ENCODE peak calls at places on chromosomes 6 and 20, in five cellular contexts. R, K, F, V and C are unnamed samples.

GRCh38 chr20:47111576-47111975 is 216.9 kb downstream of the EYA2 start:
- DNase-seq in F (no peak), K (no peak), V (no peak), R (no peak), C (no peak)

GRCh38 chr6:101961357-101961756 is 567.8 kb downstream of the GRIK2 start:
- DNase-seq in K (no peak), R (no peak), V (no peak), F (no peak), C (no peak)

GRCh38 chr6:13428528-13429405 is 58.6 kb downstream of the GFOD1 start:
- DNase-seq in R (no peak), K (no peak), V (peak; percentile 37), F (no peak), C (no peak)

GRCh38 chr6:27651371-27651732 is 178.4 kb upstream of the ZNF184 start:
- DNase-seq in K (no peak), F (no peak), V (no peak), R (no peak), C (no peak)

GRCh38 chr20:3163099-3164042 is 3.7 kb upstream of the FASTKD5 start:
- DNase-seq in R (no peak), F (no peak), K (no peak), V (no peak), C (no peak)

GRCh38 chr6:2899596-2899995 is 3.5 kb downstream of the SERPINB9 start:
- DNase-seq in R (no peak), K (no peak), F (no peak), V (no peak), C (no peak)

GRCh38 chr6:3746119-3746691 is 5.3 kb downstream of the PXDC1 start:
- DNase-seq in R (no peak), F (no peak), K (no peak), V (peak; percentile 74), C (no peak)

GRCh38 chr6:167764215-167764614 is 62.5 kb upstream of the AFDN start:
- DNase-seq in F (no peak), R (no peak), V (no peak), K (no peak), C (no peak)

GRCh38 chr6:11200356-11200755 is 32.1 kb downstream of the NEDD9 start:
- DNase-seq in V (no peak), K (no peak), F (peak; percentile 33), R (no peak), C (no peak)

GRCh38 chr6:37784585-37784967 is 35.0 kb upstream of the ZFAND3 start:
- DNase-seq in K (peak; percentile 27), R (no peak), V (no peak), F (no peak), C (peak; percentile 24)

GRCh38 chr20:15863735-15864134 is 709.5 kb downstream of the KIF16B start:
- DNase-seq in F (no peak), R (no peak), K (no peak), V (no peak), C (no peak)

GRCh38 chr6:91664327-91664959 is 1077.6 kb upstream of the MAP3K7 start:
- DNase-seq in R (no peak), V (no peak), K (no peak), F (no peak), C (no peak)

GRCh38 chr6:128339635-128340436 is 180.6 kb downstream of the PTPRK start:
- DNase-seq in K (no peak), V (no peak), R (no peak), F (no peak), C (no peak)

GRCh38 chr6:40999498-41000070 is 39.4 kb downstream of the UNC5CL start:
- DNase-seq in K (peak; percentile 75), F (peak; percentile 13), R (peak; percentile 44), V (no peak), C (peak; percentile 74)

GRCh38 chr6:33837971-33838665 is 34.3 kb upstream of the MLN start:
- DNase-seq in K (peak; percentile 41), V (no peak), R (no peak), F (peak; percentile 71), C (peak; percentile 47)

GRCh38 chr6:100664274-100665040 is 199.7 kb upstream of the SIM1 start:
- DNase-seq in R (peak; percentile 40), V (no peak), F (peak; percentile 26), K (no peak), C (peak; percentile 63)

GRCh38 chr6:142013875-142014495 is 118.7 kb upstream of the GJE1 start:
- DNase-seq in F (no peak), V (no peak), K (no peak), R (peak; percentile 31), C (no peak)

GRCh38 chr6:113630738-113631535 is 226.2 kb upstream of the MARCKS start:
- DNase-seq in V (peak; percentile 59), F (peak; percentile 22), R (peak; percentile 77), K (no peak), C (peak; percentile 43)

GRCh38 chr6:93568169-93568568 is 148.8 kb upstream of the EPHA7 start:
- DNase-seq in K (no peak), R (no peak), F (no peak), V (no peak), C (no peak)

GRCh38 chr6:1263039-1263849 is 48.7 kb upstream of the FOXQ1 start:
- DNase-seq in V (no peak), R (no peak), F (peak; percentile 1), K (no peak), C (no peak)

GRCh38 chr6:22906091-22906549 is 336.8 kb downstream of the HDGFL1 start:
- DNase-seq in V (no peak), K (no peak), F (peak; percentile 48), R (peak; percentile 56), C (peak; percentile 45)

GRCh38 chr6:91781946-91782345 is 1195.1 kb upstream of the MAP3K7 start:
- DNase-seq in K (no peak), V (no peak), F (no peak), R (no peak), C (no peak)

GRCh38 chr6:98832282-98833100 is 1.9 kb upstream of the POU3F2 start:
- DNase-seq in K (peak; percentile 34), F (peak; percentile 76), R (no peak), V (no peak), C (peak; percentile 86)

GRCh38 chr20:36866681-36867485 is 9.1 kb upstream of the TLDC2 start:
- DNase-seq in V (no peak), K (no peak), R (no peak), F (peak; percentile 49), C (peak; percentile 78)

GRCh38 chr6:160926281-160927276 is 65.0 kb upstream of the MAP3K4 start:
- DNase-seq in V (no peak), F (no peak), K (no peak), R (no peak), C (no peak)

GRCh38 chr20:2873747-2874041 is 413 bp downstream of the PTPRA start:
- DNase-seq in R (peak; percentile 47), K (no peak), F (no peak), V (no peak), C (peak; percentile 32)

GRCh38 chr6:109308018-109308492 is 74.2 kb downstream of the CD164 start:
- DNase-seq in V (no peak), R (no peak), F (peak; percentile 73), K (no peak), C (peak; percentile 98)

GRCh38 chr6:168666751-168667427 is 225.9 kb downstream of the SMOC2 start:
- DNase-seq in K (no peak), R (no peak), F (no peak), V (no peak), C (no peak)

GRCh38 chr20:36470482-36471062 is 70.7 kb upstream of the MYL9 start:
- DNase-seq in V (no peak), K (no peak), R (no peak), F (no peak), C (no peak)

GRCh38 chr20:35489717-35490116 is 34.3 kb downstream of the CEP250 start:
- DNase-seq in R (no peak), V (no peak), F (no peak), K (no peak), C (no peak)

GRCh38 chr6:14784596-14785360 is 461.1 kb upstream of the JARID2 start:
- DNase-seq in F (no peak), V (no peak), K (no peak), R (no peak), C (no peak)

GRCh38 chr20:38997622-38998021 is 35.5 kb downstream of the DHX35 start:
- DNase-seq in F (no peak), K (no peak), V (no peak), R (no peak), C (no peak)

GRCh38 chr6:69631552-69632346 is 165.1 kb downstream of the LMBRD1 start:
- DNase-seq in R (no peak), V (no peak), K (no peak), F (no peak), C (no peak)
- TF ChIP-seq CTCF in R (no peak), V (no peak), K (no peak), F (no peak), C (no peak)

GRCh38 chr6:28839443-28840120 is 84.2 kb downstream of the TRIM27 start:
- DNase-seq in V (no peak), K (no peak), F (no peak), R (no peak), C (no peak)

GRCh38 chr6:28838289-28838633 is 85.5 kb downstream of the TRIM27 start:
- DNase-seq in V (no peak), K (peak; percentile 71), F (peak; percentile 51), R (peak; percentile 86), C (peak; percentile 77)

GRCh38 chr6:28841290-28841689 is 82.5 kb downstream of the TRIM27 start:
- DNase-seq in K (no peak), V (no peak), F (no peak), R (no peak), C (no peak)

GRCh38 chr6:28838634-28839442 is 84.9 kb downstream of the TRIM27 start:
- DNase-seq in V (peak; percentile 68), F (peak; percentile 81), K (peak; percentile 85), R (peak; percentile 88), C (peak; percentile 85)
- TF ChIP-seq CTCF in V (no peak), F (peak; percentile 88), K (peak; percentile 61), R (peak; percentile 77), C (peak; percentile 58)

DNA sequence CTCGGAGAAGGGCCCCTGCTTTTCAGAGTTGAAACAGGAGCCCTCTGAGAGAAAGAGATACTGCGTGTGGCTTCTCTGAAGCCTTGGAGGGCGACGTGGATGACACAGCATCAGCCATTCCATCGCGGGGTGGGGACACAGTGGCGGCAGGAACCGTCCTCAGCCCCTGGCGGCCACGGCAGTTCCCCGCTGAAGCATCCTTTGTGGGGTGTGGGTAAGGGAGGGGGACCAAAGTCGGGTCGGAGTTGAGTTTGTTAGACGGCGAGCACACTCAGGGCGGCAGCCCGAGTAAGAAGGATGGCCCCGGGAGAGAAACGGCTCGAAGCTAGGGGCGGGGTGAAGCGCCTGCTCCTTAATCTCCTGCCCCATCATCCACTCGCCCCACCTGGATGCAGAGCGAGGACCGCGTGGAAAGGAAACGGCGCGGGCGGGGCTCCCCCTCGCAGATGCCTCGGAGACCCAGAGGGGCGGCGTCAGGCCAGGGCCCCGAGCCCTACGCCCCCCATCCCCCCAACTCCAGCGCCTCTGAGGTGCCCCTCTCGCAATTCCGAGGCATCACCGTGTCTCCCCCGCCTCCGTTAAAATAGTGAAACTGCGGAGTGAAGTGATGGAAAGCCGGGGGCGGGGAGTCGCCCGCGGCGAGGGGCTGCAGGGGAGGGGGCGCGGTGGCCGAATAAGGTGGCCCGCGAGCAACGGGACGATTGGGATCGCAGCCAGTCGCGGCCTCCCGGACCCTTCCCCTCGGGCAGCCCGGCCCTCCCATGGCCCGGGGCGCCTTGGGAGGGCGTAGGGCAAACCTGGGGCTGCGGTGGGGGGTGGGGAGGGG is 796 bp upstream of the RREB1 start:
- DNase-seq in V (peak; percentile 59), R (no peak), F (peak; percentile 37), K (peak; percentile 71), C (no peak)
- TF ChIP-seq CTCF in V (no peak), R (peak; percentile 12), F (peak; percentile 62), K (peak; percentile 31), C (peak; percentile 16)

GRCh38 chr6:45613678-45614077 is 235.9 kb upstream of the SUPT3H start:
- DNase-seq in R (no peak), F (peak; percentile 41), V (no peak), K (peak; percentile 22), C (peak; percentile 98)
- TF ChIP-seq CTCF in R (no peak), F (no peak), V (no peak), K (no peak), C (peak; percentile 14)